ENCODE peak calls at places on chromosomes 11 and 22, in eight cellular contexts. Y, I, A, Q, O, P, L and D are unnamed samples.

GRCh38 chr22:50699001-50699753 is 26.6 kb downstream of the SHANK3 start:
- DNase-seq in Y (no peak), O (no peak), Q (no peak), P (no peak), L (no peak), A (no peak), I (no peak), D (no peak)

GRCh38 chr22:42343136-42343484 is 72.7 kb upstream of the TCF20 start:
- DNase-seq in Y (peak), P (no peak), O (no peak), Q (no peak), I (no peak), A (peak), L (no peak), D (no peak)

GRCh38 chr22:41998361-41999261 is at the start of gene WBP2NL:
- DNase-seq in Y (no peak), Q (peak), L (no peak), P (peak), O (peak), A (peak), I (peak), D (peak)

GRCh38 chr11:35035894-35036408 is 103.0 kb upstream of the CD44 start:
- DNase-seq in P (no peak), Y (no peak), O (no peak), Q (no peak), L (no peak), A (peak), I (peak), D (no peak)

GRCh38 chr22:35046744-35047462 is 19.1 kb upstream of the ISX start:
- DNase-seq in L (no peak), O (no peak), P (no peak), A (no peak), I (no peak), Q (no peak), Y (no peak), D (no peak)

GRCh38 chr11:113376156-113376555 is 11.4 kb upstream of the ANKK1 start:
- DNase-seq in I (no peak), Y (peak), Q (no peak), A (peak), L (no peak), P (no peak), O (no peak), D (no peak)

GRCh38 chr11:16897460-16898061 is 116.7 kb downstream of the PLEKHA7 start:
- DNase-seq in A (no peak), P (peak), Y (no peak), Q (no peak), L (peak), O (peak), I (no peak), D (no peak)

GRCh38 chr11:2915473-2915872 is 13.7 kb downstream of the PHLDA2 start:
- DNase-seq in Q (no peak), A (no peak), I (no peak), O (no peak), P (no peak), Y (no peak), L (no peak), D (no peak)

GRCh38 chr11:75950141-75950540 is 135.1 kb downstream of the UVRAG start:
- DNase-seq in A (no peak), I (no peak), Y (no peak), L (no peak), O (no peak), P (no peak), Q (no peak), D (no peak)